ENCODE peak calls at places on chromosomes 6 and 20, in six cellular contexts. One of them, this sample, is unnamed.

GRCh38 chr6:160141001-160141726 is 19.5 kb downstream of the SLC22A1 start:
- DNase-seq in Calu3: no peak
- DNase-seq in astrocyte: peak
- DNase-seq in RWPE1: no peak
- DNase-seq in adrenal gland: no peak
- DNase-seq in choroid plexus epithelial cell: peak
- DNase-seq in this sample: peak

GRCh38 chr6:110529355-110529754 is 52.9 kb upstream of the SLC22A16 start:
- DNase-seq in RWPE1: no peak
- DNase-seq in astrocyte: peak
- DNase-seq in Calu3: no peak
- DNase-seq in adrenal gland: no peak
- DNase-seq in choroid plexus epithelial cell: peak
- DNase-seq in this sample: peak

GRCh38 chr6:8953310-8953709 is 518.0 kb upstream of the SLC35B3 start:
- DNase-seq in adrenal gland: no peak
- DNase-seq in astrocyte: no peak
- DNase-seq in RWPE1: no peak
- DNase-seq in choroid plexus epithelial cell: no peak
- DNase-seq in Calu3: no peak
- DNase-seq in this sample: no peak

GRCh38 chr6:166307082-166307980 is 861 bp downstream of the PRR18 start:
- DNase-seq in Calu3: peak
- DNase-seq in astrocyte: no peak
- DNase-seq in adrenal gland: no peak
- DNase-seq in choroid plexus epithelial cell: no peak
- DNase-seq in RWPE1: no peak
- DNase-seq in this sample: no peak

GRCh38 chr6:6461138-6461537 is 127.4 kb upstream of the LY86 start:
- DNase-seq in adrenal gland: no peak
- DNase-seq in choroid plexus epithelial cell: no peak
- DNase-seq in astrocyte: no peak
- DNase-seq in Calu3: no peak
- DNase-seq in RWPE1: no peak
- DNase-seq in this sample: no peak

GRCh38 chr20:37850724-37851123 is 52.2 kb upstream of the VSTM2L start:
- DNase-seq in RWPE1: no peak
- DNase-seq in choroid plexus epithelial cell: peak
- DNase-seq in adrenal gland: no peak
- DNase-seq in astrocyte: no peak
- DNase-seq in Calu3: no peak
- DNase-seq in this sample: peak

GRCh38 chr6:69961251-69961650 is 94.9 kb downstream of the COL19A1 start:
- DNase-seq in Calu3: no peak
- DNase-seq in choroid plexus epithelial cell: no peak
- DNase-seq in astrocyte: no peak
- DNase-seq in adrenal gland: no peak
- DNase-seq in RWPE1: no peak
- DNase-seq in this sample: no peak

GRCh38 chr6:154796484-154796883 is 63.3 kb downstream of the SCAF8 start:
- DNase-seq in adrenal gland: no peak
- DNase-seq in RWPE1: no peak
- DNase-seq in choroid plexus epithelial cell: no peak
- DNase-seq in Calu3: no peak
- DNase-seq in astrocyte: no peak
- DNase-seq in this sample: no peak

GRCh38 chr6:5946181-5946580 is 60.5 kb downstream of the NRN1 start:
- DNase-seq in choroid plexus epithelial cell: no peak
- DNase-seq in RWPE1: no peak
- DNase-seq in astrocyte: no peak
- DNase-seq in adrenal gland: no peak
- DNase-seq in Calu3: no peak
- DNase-seq in this sample: no peak

GRCh38 chr6:125749864-125750691 is 646 bp downstream of the HEY2 start:
- DNase-seq in adrenal gland: peak
- DNase-seq in choroid plexus epithelial cell: no peak
- DNase-seq in RWPE1: no peak
- DNase-seq in Calu3: no peak
- DNase-seq in astrocyte: no peak
- DNase-seq in this sample: no peak

GRCh38 chr6:36098920-36099647 is 31.2 kb upstream of the MAPK13 start:
- DNase-seq in Calu3: no peak
- DNase-seq in adrenal gland: no peak
- DNase-seq in RWPE1: no peak
- DNase-seq in choroid plexus epithelial cell: peak
- DNase-seq in astrocyte: no peak
- DNase-seq in this sample: peak

GRCh38 chr6:154555075-154555677 is 44.7 kb upstream of the CNKSR3 start:
- DNase-seq in Calu3: no peak
- DNase-seq in adrenal gland: no peak
- DNase-seq in RWPE1: peak
- DNase-seq in choroid plexus epithelial cell: peak
- DNase-seq in astrocyte: peak
- DNase-seq in this sample: peak

GRCh38 chr6:42099340-42100028 is 42.9 kb downstream of the C6orf132 start:
- DNase-seq in adrenal gland: no peak
- DNase-seq in RWPE1: peak
- DNase-seq in choroid plexus epithelial cell: peak
- DNase-seq in Calu3: peak
- DNase-seq in astrocyte: peak
- DNase-seq in this sample: peak

GRCh38 chr6:142867355-142867801 is 77.6 kb downstream of the HIVEP2 start:
- DNase-seq in choroid plexus epithelial cell: peak
- DNase-seq in Calu3: no peak
- DNase-seq in RWPE1: no peak
- DNase-seq in adrenal gland: no peak
- DNase-seq in astrocyte: peak
- DNase-seq in this sample: peak

GRCh38 chr20:5402903-5403531 is 86.3 kb upstream of the PROKR2 start:
- DNase-seq in adrenal gland: no peak
- DNase-seq in astrocyte: no peak
- DNase-seq in choroid plexus epithelial cell: peak
- DNase-seq in Calu3: peak
- DNase-seq in RWPE1: peak
- DNase-seq in this sample: peak

GRCh38 chr6:4078830-4079471 is at the start of gene FAM217A:
- DNase-seq in RWPE1: no peak
- DNase-seq in choroid plexus epithelial cell: no peak
- DNase-seq in adrenal gland: no peak
- DNase-seq in astrocyte: no peak
- DNase-seq in Calu3: no peak
- DNase-seq in this sample: no peak

GRCh38 chr6:10595731-10596664 is 74.8 kb downstream of the GCNT2 start:
- DNase-seq in Calu3: no peak
- DNase-seq in choroid plexus epithelial cell: no peak
- DNase-seq in adrenal gland: no peak
- DNase-seq in RWPE1: no peak
- DNase-seq in astrocyte: peak
- DNase-seq in this sample: no peak

GRCh38 chr6:2656460-2657064 is 94.2 kb downstream of the MYLK4 start:
- DNase-seq in Calu3: no peak
- DNase-seq in RWPE1: no peak
- DNase-seq in adrenal gland: no peak
- DNase-seq in astrocyte: no peak
- DNase-seq in choroid plexus epithelial cell: peak
- DNase-seq in this sample: peak

GRCh38 chr6:151285121-151285520 is 45.4 kb downstream of the AKAP12 start:
- DNase-seq in astrocyte: peak
- DNase-seq in Calu3: no peak
- DNase-seq in RWPE1: no peak
- DNase-seq in adrenal gland: no peak
- DNase-seq in choroid plexus epithelial cell: peak
- DNase-seq in this sample: peak

GRCh38 chr6:139126255-139126654 is 8.6 kb upstream of the HECA start:
- DNase-seq in astrocyte: peak
- DNase-seq in choroid plexus epithelial cell: peak
- DNase-seq in Calu3: no peak
- DNase-seq in adrenal gland: no peak
- DNase-seq in RWPE1: peak
- DNase-seq in this sample: peak

GRCh38 chr20:23702021-23702420 is 13.2 kb upstream of the CST4 start:
- DNase-seq in RWPE1: no peak
- DNase-seq in choroid plexus epithelial cell: peak
- DNase-seq in Calu3: no peak
- DNase-seq in astrocyte: no peak
- DNase-seq in adrenal gland: no peak
- DNase-seq in this sample: peak

GRCh38 chr6:41428995-41429417 is 93.6 kb downstream of the NCR2 start:
- DNase-seq in adrenal gland: no peak
- DNase-seq in Calu3: peak
- DNase-seq in RWPE1: no peak
- DNase-seq in astrocyte: peak
- DNase-seq in choroid plexus epithelial cell: peak
- DNase-seq in this sample: peak

GRCh38 chr20:4153251-4153650 is 137.9 kb upstream of the RNF24 start:
- DNase-seq in choroid plexus epithelial cell: no peak
- DNase-seq in adrenal gland: no peak
- DNase-seq in astrocyte: no peak
- DNase-seq in Calu3: peak
- DNase-seq in RWPE1: no peak
- DNase-seq in this sample: no peak

GRCh38 chr6:18668994-18669393 is 281.8 kb downstream of the RNF144B start:
- DNase-seq in adrenal gland: no peak
- DNase-seq in Calu3: no peak
- DNase-seq in choroid plexus epithelial cell: no peak
- DNase-seq in RWPE1: no peak
- DNase-seq in astrocyte: no peak
- DNase-seq in this sample: no peak

GRCh38 chr6:143283887-143284640 is 166.4 kb downstream of the ADAT2 start:
- DNase-seq in RWPE1: no peak
- DNase-seq in choroid plexus epithelial cell: peak
- DNase-seq in astrocyte: peak
- DNase-seq in Calu3: no peak
- DNase-seq in adrenal gland: no peak
- DNase-seq in this sample: peak

GRCh38 chr6:43978473-43979360 is 148.5 kb downstream of the MRPL14 start:
- DNase-seq in astrocyte: no peak
- DNase-seq in choroid plexus epithelial cell: no peak
- DNase-seq in RWPE1: no peak
- DNase-seq in Calu3: no peak
- DNase-seq in adrenal gland: peak
- DNase-seq in this sample: no peak

GRCh38 chr6:137764464-137764863 is 102.6 kb upstream of the TNFAIP3 start:
- DNase-seq in choroid plexus epithelial cell: peak
- DNase-seq in adrenal gland: no peak
- DNase-seq in astrocyte: peak
- DNase-seq in Calu3: no peak
- DNase-seq in RWPE1: peak
- DNase-seq in this sample: peak

GRCh38 chr20:63873477-63873971 is 8.5 kb downstream of the TPD52L2 start:
- DNase-seq in choroid plexus epithelial cell: peak
- DNase-seq in Calu3: no peak
- DNase-seq in astrocyte: peak
- DNase-seq in RWPE1: peak
- DNase-seq in adrenal gland: no peak
- DNase-seq in this sample: peak

GRCh38 chr20:59940129-59940955 is at the start of the genes FAM217B and PPP1R3D:
- DNase-seq in astrocyte: peak
- DNase-seq in adrenal gland: peak
- DNase-seq in choroid plexus epithelial cell: peak
- DNase-seq in RWPE1: peak
- DNase-seq in Calu3: peak
- DNase-seq in this sample: peak
- TF ChIP-seq CTCF in astrocyte: no peak
- TF ChIP-seq CTCF in adrenal gland: no peak
- TF ChIP-seq CTCF in choroid plexus epithelial cell: no peak
- TF ChIP-seq CTCF in RWPE1: peak
- TF ChIP-seq CTCF in Calu3: no peak
- TF ChIP-seq CTCF in this sample: no peak

DNA sequence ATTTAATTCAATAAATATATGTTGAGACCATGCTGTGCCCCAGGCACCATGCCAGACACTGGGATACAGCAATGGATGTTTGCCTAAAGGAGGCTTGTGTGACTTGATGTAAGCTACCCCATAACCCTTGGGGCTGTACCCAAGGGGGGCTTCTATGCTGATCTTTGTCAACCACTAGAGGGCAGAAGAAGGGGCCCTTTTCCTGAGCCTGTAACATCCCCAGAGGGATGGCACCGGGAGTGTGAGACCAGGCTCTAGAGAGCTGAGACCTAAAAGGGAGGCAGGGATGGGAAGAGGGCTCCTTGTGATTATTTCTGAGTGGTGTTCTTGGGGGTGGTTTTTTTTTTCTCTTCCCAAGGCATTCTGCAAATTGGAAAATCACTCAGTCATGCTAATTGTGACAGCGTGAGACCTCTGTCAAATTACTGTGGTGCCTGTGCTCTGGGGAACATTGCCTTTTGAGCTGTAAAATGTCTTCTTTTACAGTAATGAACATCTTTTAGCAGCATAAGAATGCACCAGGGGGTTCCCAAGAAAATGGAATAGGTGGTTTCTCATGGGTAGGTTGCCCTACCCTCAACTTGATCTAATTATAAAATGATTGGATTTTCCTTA is 138.8 kb upstream of the SLC24A3 start:
- DNase-seq in Calu3: no peak
- DNase-seq in adrenal gland: no peak
- DNase-seq in choroid plexus epithelial cell: no peak
- DNase-seq in RWPE1: no peak
- DNase-seq in astrocyte: no peak
- DNase-seq in this sample: no peak
- TF ChIP-seq CTCF in Calu3: no peak
- TF ChIP-seq CTCF in adrenal gland: peak
- TF ChIP-seq CTCF in choroid plexus epithelial cell: peak
- TF ChIP-seq CTCF in RWPE1: peak
- TF ChIP-seq CTCF in astrocyte: no peak
- TF ChIP-seq CTCF in this sample: no peak

DNA sequence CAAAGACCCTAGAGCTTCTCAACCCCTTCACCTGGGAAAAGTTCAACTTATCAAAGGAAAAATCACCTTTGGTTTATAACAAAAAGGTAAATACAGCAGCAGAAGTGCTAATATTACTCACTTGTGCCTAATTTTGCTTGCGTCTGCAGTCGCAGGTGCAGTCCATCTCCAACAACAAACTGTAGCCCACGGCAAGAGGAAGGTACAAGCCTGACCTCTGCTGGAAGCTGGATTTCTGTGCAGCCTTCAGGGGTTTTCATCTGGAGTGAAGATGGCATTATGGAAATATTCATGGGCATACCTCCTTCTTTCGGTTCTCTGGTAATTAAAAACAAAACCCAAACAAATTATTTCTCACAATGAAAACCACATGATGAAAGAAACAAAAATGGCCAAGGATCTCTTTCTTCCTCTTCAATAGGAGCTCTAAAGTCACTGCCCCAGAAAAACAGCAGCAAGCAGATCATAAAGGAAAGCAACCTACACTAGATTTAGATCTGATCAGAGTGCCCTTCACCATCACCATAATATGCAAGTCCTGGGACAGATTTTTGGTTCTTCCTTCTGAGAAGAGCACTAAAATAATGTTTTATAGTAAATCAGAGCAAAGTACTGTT is 7.8 kb downstream of the UBE3D start:
- DNase-seq in Calu3: peak
- DNase-seq in astrocyte: no peak
- DNase-seq in adrenal gland: peak
- DNase-seq in RWPE1: peak
- DNase-seq in choroid plexus epithelial cell: peak
- DNase-seq in this sample: peak
- TF ChIP-seq CTCF in Calu3: peak
- TF ChIP-seq CTCF in astrocyte: peak
- TF ChIP-seq CTCF in adrenal gland: peak
- TF ChIP-seq CTCF in RWPE1: peak
- TF ChIP-seq CTCF in choroid plexus epithelial cell: peak
- TF ChIP-seq CTCF in this sample: peak

GRCh38 chr6:106300020-106300772 is 25.4 kb downstream of the ATG5 start:
- DNase-seq in adrenal gland: no peak
- DNase-seq in Calu3: no peak
- DNase-seq in RWPE1: no peak
- DNase-seq in choroid plexus epithelial cell: no peak
- DNase-seq in astrocyte: no peak
- DNase-seq in this sample: no peak

GRCh38 chr6:106300944-106301343 is 24.6 kb downstream of the ATG5 start:
- DNase-seq in Calu3: no peak
- DNase-seq in RWPE1: peak
- DNase-seq in astrocyte: peak
- DNase-seq in adrenal gland: no peak
- DNase-seq in choroid plexus epithelial cell: peak
- DNase-seq in this sample: peak
- TF ChIP-seq CTCF in Calu3: no peak
- TF ChIP-seq CTCF in RWPE1: peak
- TF ChIP-seq CTCF in astrocyte: peak
- TF ChIP-seq CTCF in adrenal gland: peak
- TF ChIP-seq CTCF in choroid plexus epithelial cell: peak
- TF ChIP-seq CTCF in this sample: peak